ENCODE peak calls at places on chromosome 3, in six cellular contexts. V, P, J, G, X and S are unnamed samples.

GRCh38 chr3:10416730-10417300 is 88.6 kb downstream of the ATP2B2 start:
- DNase-seq in V (no peak), P (no peak), J (no peak), G (no peak), X (peak), S (no peak)

GRCh38 chr3:45777753-45778386 is 18.5 kb downstream of the SLC6A20 start:
- DNase-seq in V (no peak), P (no peak), J (no peak), G (no peak), X (no peak), S (no peak)

GRCh38 chr3:169509359-169509758 is 154.2 kb downstream of the MECOM start:
- DNase-seq in V (no peak), P (no peak), J (no peak), G (no peak), X (no peak), S (no peak)

GRCh38 chr3:16033889-16034687 is 140.4 kb upstream of the GALNT15 start:
- DNase-seq in V (no peak), P (peak), J (no peak), G (peak), X (no peak), S (no peak)

GRCh38 chr3:8737823-8738222 is 4.2 kb downstream of the CAV3 start:
- DNase-seq in V (no peak), P (no peak), J (no peak), G (no peak), X (no peak), S (no peak)

GRCh38 chr3:60932669-60933068 is 318.6 kb downstream of the FHIT start:
- DNase-seq in V (no peak), P (no peak), J (no peak), G (no peak), X (no peak), S (no peak)

GRCh38 chr3:150972379-150972985 is at the start of gene CLRN1:
- DNase-seq in V (no peak), P (no peak), J (no peak), G (no peak), X (peak), S (no peak)

GRCh38 chr3:43389388-43390254 is 103.3 kb downstream of the SNRK start:
- DNase-seq in V (peak), P (no peak), J (peak), G (peak), X (no peak), S (no peak)

GRCh38 chr3:170766823-170767575 is 103.0 kb downstream of the RPL22L1 start:
- DNase-seq in V (no peak), P (no peak), J (no peak), G (no peak), X (no peak), S (no peak)

GRCh38 chr3:8660781-8661180 is 16.2 kb upstream of the SSUH2 start:
- DNase-seq in V (no peak), P (no peak), J (no peak), G (peak), X (no peak), S (no peak)

GRCh38 chr3:172153335-172153861 is 114.0 kb downstream of the FNDC3B start:
- DNase-seq in V (peak), P (peak), J (peak), G (peak), X (peak), S (peak)

GRCh38 chr3:179703816-179704215 is 51.0 kb downstream of the USP13 start:
- DNase-seq in V (no peak), P (no peak), J (no peak), G (no peak), X (no peak), S (no peak)

GRCh38 chr3:112908252-112908651 is 61.6 kb upstream of the CD200R1L start:
- DNase-seq in V (no peak), P (no peak), J (no peak), G (no peak), X (no peak), S (no peak)

GRCh38 chr3:139378587-139378986 is 10.9 kb downstream of the COPB2 start:
- DNase-seq in V (no peak), P (no peak), J (no peak), G (peak), X (no peak), S (no peak)

GRCh38 chr3:9690451-9691450 is 12.9 kb upstream of the CPNE9 start:
- DNase-seq in V (no peak), P (peak), J (no peak), G (no peak), X (no peak), S (no peak)

GRCh38 chr3:126212629-126213375 is 32.4 kb upstream of the ALDH1L1 start:
- DNase-seq in V (no peak), P (no peak), J (peak), G (peak), X (peak), S (peak)

GRCh38 chr3:152328841-152329240 is 60.1 kb downstream of the MBNL1 start:
- DNase-seq in V (no peak), P (peak), J (no peak), G (peak), X (no peak), S (no peak)

GRCh38 chr3:10286596-10287295 is 6.0 kb downstream of the GHRL start:
- DNase-seq in V (peak), P (peak), J (no peak), G (peak), X (no peak), S (no peak)

GRCh38 chr3:74824366-74824765 is 209.9 kb upstream of the CNTN3 start:
- DNase-seq in V (no peak), P (no peak), J (no peak), G (no peak), X (no peak), S (no peak)

GRCh38 chr3:114525278-114525677 is 231.4 kb downstream of the TIGIT start:
- DNase-seq in V (no peak), P (no peak), J (no peak), G (peak), X (no peak), S (no peak)

DNA sequence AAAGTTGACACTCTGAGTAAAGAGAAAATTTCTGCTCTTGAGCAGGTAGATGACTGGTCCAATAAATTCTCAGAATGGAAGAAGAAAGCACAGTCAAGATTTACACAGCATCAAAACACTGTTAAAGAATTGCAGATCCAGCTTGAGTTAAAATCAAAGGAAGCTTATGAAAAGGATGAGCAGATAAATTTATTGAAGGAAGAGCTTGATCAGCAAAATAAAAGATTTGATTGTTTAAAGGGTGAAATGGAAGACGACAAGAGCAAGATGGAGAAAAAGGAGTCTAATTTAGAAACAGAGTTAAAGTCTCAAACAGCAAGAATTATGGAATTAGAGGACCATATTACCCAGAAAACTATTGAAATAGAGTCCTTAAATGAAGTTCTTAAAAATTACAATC is 151.8 kb upstream of the LRRFIP2 start:
- DNase-seq in V (no peak), P (no peak), J (no peak), G (no peak), X (no peak), S (no peak)
- TF ChIP-seq CTCF in V (no peak), P (no peak), J (no peak), G (no peak), X (no peak), S (no peak)

GRCh38 chr3:105493305-105493892 is 126.7 kb downstream of the ALCAM start:
- DNase-seq in V (no peak), P (no peak), J (no peak), G (no peak), X (no peak), S (no peak)
- TF ChIP-seq CTCF in V (no peak), P (no peak), J (no peak), G (no peak), X (no peak), S (no peak)

DNA sequence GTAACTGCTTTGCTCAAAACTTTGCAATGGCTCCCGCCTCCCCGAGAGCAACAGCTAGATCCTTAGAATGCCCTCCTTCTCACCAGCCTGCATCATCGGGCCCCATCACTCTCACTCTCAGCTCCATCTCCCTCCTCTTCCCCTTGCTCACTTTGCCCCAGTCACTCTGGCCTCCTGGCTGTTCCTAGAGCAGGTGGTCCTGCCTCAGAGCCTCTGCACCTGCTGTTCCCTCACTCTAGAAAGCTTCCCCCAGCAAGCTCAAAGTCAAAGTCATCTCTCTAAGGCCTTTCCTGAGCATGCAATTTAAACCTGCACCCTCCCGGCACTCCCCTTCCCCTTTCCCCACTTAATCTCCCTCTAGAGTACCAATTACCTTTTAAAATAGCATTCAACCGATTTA is 16.1 kb upstream of the HES1 start:
- DNase-seq in V (no peak), P (no peak), J (no peak), G (no peak), X (no peak), S (no peak)
- TF ChIP-seq CTCF in V (no peak), P (no peak), J (no peak), G (no peak), X (no peak), S (no peak)

DNA sequence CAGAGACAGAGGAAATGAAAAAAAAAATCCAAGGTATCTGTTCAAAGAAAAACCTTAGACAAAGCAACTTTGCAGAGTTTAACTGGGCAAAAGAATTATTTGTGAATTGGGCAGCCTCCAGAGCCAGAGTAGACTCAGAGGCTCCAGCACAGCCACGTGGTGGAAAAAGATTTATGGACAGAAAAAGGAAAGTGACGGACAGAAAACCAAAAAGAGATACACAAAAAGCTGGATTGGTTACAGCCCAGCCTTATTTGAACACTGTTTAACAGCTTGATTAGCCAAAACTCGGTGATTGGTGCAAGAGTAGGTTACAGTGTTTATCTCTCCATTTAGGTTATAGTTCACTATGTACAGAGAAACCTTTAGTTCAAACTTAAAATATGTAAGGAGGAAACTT is 23.7 kb upstream of the GPD1L start:
- DNase-seq in V (no peak), P (no peak), J (no peak), G (no peak), X (no peak), S (no peak)
- TF ChIP-seq CTCF in V (no peak), P (no peak), J (no peak), G (no peak), X (no peak), S (no peak)

GRCh38 chr3:164673738-164674137 is 404.6 kb downstream of the SI start:
- DNase-seq in V (no peak), P (no peak), J (no peak), G (no peak), X (no peak), S (no peak)
- TF ChIP-seq CTCF in V (no peak), P (peak), J (no peak), G (no peak), X (peak), S (peak)

GRCh38 chr3:184584001-184584891 is 22.7 kb downstream of the EPHB3 start:
- DNase-seq in V (no peak), P (no peak), J (no peak), G (no peak), X (peak), S (no peak)
- TF ChIP-seq CTCF in V (no peak), P (peak), J (peak), G (no peak), X (peak), S (peak)

DNA sequence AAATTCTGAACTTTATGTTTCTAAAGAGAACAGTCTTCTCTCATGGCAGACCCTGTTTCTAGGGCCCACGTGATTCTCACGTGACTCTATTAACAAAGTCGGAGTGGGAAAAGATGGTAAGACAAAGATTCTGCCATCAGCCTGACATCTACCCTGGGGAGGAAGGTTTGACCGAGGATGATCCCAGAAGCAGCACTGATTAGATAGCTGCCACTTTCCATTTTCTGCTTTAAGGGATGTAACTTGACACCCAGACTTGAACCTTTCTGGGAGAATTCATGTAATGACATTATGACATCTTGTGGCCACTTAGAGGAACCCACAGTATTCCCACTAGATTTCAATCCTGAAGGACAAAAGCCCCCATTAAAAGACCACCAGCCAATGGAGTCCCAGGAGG is 480.3 kb upstream of the PROK2 start:
- DNase-seq in V (no peak), P (no peak), J (no peak), G (no peak), X (no peak), S (no peak)
- TF ChIP-seq CTCF in V (no peak), P (peak), J (peak), G (peak), X (no peak), S (peak)